ENCODE peak calls at places on chromosome 5, in seven cellular contexts. M is mucosa of descending colon; W is CD4-positive, alpha-beta T cell; Y is RWPE2; R is heart left ventricle; G is B cell; K is GM20000. X is an unnamed sample.

GRCh38 chr5:56279979-56280378 is 46.8 kb upstream of the ANKRD55 start:
- DNase-seq in M (no peak), K (no peak), W (no peak), R (no peak), Y (no peak), G (no peak), X (no peak)

GRCh38 chr5:41835625-41836024 is 34.6 kb downstream of the OXCT1 start:
- DNase-seq in G (no peak), M (no peak), R (peak), K (no peak), Y (no peak), W (no peak), X (peak)

GRCh38 chr5:143828710-143829109 is 16.7 kb downstream of the HMHB1 start:
- DNase-seq in K (no peak), G (no peak), R (no peak), M (no peak), Y (no peak), W (no peak), X (peak)

GRCh38 chr5:132883261-132883834 is 9.9 kb downstream of the LEAP2 start:
- DNase-seq in Y (no peak), M (no peak), K (peak), G (peak), W (no peak), R (peak), X (peak)

GRCh38 chr5:99037668-99038067 is 108.9 kb upstream of the CHD1 start:
- DNase-seq in K (no peak), Y (no peak), M (peak), G (peak), R (no peak), W (peak), X (peak)

GRCh38 chr5:62043289-62044274 is 262.4 kb upstream of the KIF2A start:
- DNase-seq in K (no peak), M (no peak), G (no peak), Y (no peak), R (no peak), W (no peak), X (no peak)

GRCh38 chr5:32443145-32443540 is 1.4 kb downstream of the ZFR start:
- DNase-seq in R (no peak), G (no peak), W (peak), K (peak), M (no peak), Y (no peak), X (peak)

GRCh38 chr5:1708592-1709141 is 91.0 kb downstream of the MRPL36 start:
- DNase-seq in G (no peak), M (no peak), Y (no peak), W (no peak), K (no peak), R (no peak), X (no peak)

GRCh38 chr5:44396312-44396711 is 7.1 kb upstream of the FGF10 start:
- DNase-seq in G (no peak), M (no peak), K (no peak), Y (no peak), R (no peak), W (no peak), X (no peak)

GRCh38 chr5:367358-368130 is 46.0 kb downstream of the AHRR start:
- DNase-seq in Y (peak), G (no peak), W (no peak), R (peak), K (no peak), M (no peak), X (no peak)

GRCh38 chr5:76691470-76692273 is 24.3 kb upstream of the F2R start:
- DNase-seq in M (no peak), R (peak), Y (no peak), K (peak), W (no peak), G (no peak), X (no peak)

GRCh38 chr5:73816656-73817420 is 190.8 kb downstream of the ARHGEF28 start:
- DNase-seq in M (no peak), G (no peak), Y (no peak), K (no peak), W (no peak), R (no peak), X (no peak)

GRCh38 chr5:136516617-136517016 is 151.3 kb upstream of the TRPC7 start:
- DNase-seq in K (no peak), M (no peak), G (no peak), Y (no peak), R (no peak), W (no peak), X (no peak)

GRCh38 chr5:56951131-56951945 is 585 bp downstream of the MIER3 start:
- DNase-seq in K (peak), M (peak), Y (no peak), W (no peak), G (peak), R (peak), X (peak)

GRCh38 chr5:132458651-132459030 is 31.9 kb downstream of the IRF1 start:
- DNase-seq in Y (no peak), K (no peak), W (no peak), M (no peak), G (no peak), R (no peak), X (no peak)

GRCh38 chr5:14958196-14958595 is 86.6 kb upstream of the ANKH start:
- DNase-seq in M (no peak), R (no peak), W (no peak), G (no peak), K (no peak), Y (no peak), X (no peak)

GRCh38 chr5:127038550-127038949 is 8.2 kb upstream of the MARCHF3 start:
- DNase-seq in R (no peak), G (no peak), Y (no peak), K (no peak), M (no peak), W (no peak), X (no peak)

GRCh38 chr5:135714126-135714894 is 120.2 kb upstream of the SLC25A48 start:
- DNase-seq in G (no peak), K (no peak), Y (no peak), R (no peak), M (no peak), W (no peak), X (no peak)

GRCh38 chr5:180118391-180118791 is 46.8 kb upstream of the RNF130 start:
- DNase-seq in G (no peak), M (peak), Y (no peak), W (no peak), R (no peak), K (no peak), X (no peak)

GRCh38 chr5:180117378-180117725 is 45.8 kb upstream of the RNF130 start:
- DNase-seq in W (no peak), R (no peak), Y (no peak), M (no peak), K (no peak), G (no peak), X (no peak)

GRCh38 chr5:180116077-180116375 is 44.5 kb upstream of the RNF130 start:
- DNase-seq in Y (no peak), R (no peak), M (peak), K (no peak), G (no peak), W (no peak), X (no peak)

GRCh38 chr5:180115326-180116076 is 43.9 kb upstream of the RNF130 start:
- DNase-seq in W (no peak), G (no peak), R (no peak), M (peak), K (no peak), Y (no peak), X (no peak)

DNA sequence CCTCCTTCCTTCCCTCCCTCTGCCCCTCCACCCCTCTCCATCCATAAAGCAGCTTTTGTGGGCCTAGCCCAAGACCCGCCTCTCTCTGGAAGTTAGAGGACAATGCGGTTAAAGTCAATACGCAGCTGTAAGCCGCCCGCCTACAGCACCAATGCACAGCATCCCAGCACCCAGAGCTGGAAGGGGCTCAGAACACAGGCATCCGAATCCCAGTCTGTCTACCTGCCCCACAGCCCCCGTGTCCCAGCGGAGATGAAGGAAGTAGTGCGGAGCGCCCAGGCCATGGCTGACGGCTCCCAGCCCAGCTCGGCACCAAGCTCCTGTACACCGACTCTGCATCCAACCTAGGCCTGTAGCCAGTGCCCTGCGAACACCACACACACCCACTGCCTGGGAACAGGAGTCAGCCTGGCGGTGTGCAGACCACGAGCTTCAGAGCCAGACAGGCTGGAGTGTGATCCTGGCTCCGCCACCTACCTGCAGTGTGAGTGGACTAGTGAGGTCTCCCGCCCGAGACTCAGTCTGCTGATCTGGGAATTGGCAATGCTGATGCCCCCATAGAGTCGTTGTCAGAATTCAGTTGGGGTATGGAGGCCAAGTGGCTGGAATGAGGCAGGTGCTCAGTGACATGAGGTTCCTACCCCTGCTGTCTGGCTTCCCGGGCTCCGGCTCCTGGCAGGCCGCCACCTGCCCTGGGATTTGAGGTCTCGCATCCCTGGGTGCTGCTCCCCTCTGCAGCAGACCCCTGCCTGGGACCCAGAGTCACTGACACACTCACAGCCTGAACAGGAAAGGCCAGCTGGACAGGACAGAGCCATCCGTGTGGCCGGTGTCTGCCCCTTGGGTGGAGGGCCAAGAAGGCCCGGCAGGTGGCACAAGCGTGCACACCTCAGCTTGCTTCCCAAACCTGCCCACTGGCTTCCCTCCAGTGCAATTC is 45.1 kb upstream of the RNF130 start:
- DNase-seq in M (peak), R (no peak), K (no peak), G (no peak), W (no peak), Y (peak), X (no peak)
- TF ChIP-seq CTCF in M (no peak), R (no peak), K (no peak), G (no peak), W (no peak), Y (peak), X (no peak)

DNA sequence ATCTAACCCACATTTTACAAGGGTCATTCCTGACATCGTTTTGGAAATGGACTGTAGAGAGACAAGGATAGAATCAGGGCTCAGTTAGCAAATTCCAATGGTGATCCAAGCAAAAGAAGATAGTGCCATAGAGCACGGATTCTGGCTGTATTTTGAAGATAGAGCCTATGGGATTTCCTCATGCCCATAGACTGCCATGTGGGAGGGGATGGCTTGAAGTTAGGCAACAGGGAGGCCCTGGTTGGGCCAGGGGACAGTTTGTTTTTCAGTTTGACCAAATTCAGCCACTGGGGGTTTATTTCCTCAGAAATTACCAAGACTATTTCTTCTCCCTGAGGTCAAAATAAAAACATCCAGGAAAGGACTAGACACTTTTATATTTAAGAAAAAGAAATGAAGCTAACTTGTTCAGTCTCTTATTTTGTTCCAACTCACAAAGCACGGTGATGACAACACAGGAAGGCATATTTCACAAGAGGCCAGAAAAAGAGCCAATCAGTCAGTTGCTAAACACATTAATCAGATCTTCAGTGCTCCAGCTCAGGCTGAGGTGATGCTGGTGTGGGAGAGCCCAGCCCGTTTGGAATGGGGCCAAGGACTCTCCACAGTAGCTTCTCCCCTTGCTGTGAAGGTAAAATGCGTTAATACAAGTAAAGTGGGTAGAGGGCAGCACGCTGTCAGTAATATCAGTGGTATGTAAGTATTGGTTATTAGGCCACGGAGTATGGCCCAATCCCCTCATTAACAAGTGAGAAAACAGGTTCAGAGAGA is 4.4 kb upstream of the DCTN4 start:
- DNase-seq in R (peak), W (no peak), K (no peak), G (no peak), Y (peak), M (no peak), X (no peak)
- TF ChIP-seq CTCF in R (no peak), W (no peak), K (no peak), G (no peak), Y (peak), M (no peak), X (no peak)

GRCh38 chr5:9282211-9282610 is 263.7 kb downstream of the SEMA5A start:
- DNase-seq in Y (no peak), W (no peak), G (no peak), R (no peak), K (no peak), M (no peak), X (no peak)

GRCh38 chr5:9283021-9283420 is 262.9 kb downstream of the SEMA5A start:
- DNase-seq in M (no peak), R (no peak), W (no peak), Y (no peak), G (no peak), K (no peak), X (no peak)

GRCh38 chr5:9284272-9284671 is 261.6 kb downstream of the SEMA5A start:
- DNase-seq in K (no peak), W (no peak), M (no peak), R (no peak), Y (no peak), G (no peak), X (no peak)

GRCh38 chr5:9284781-9285307 is 261.0 kb downstream of the SEMA5A start:
- DNase-seq in R (peak), G (no peak), M (no peak), Y (no peak), W (no peak), K (no peak), X (no peak)

GRCh38 chr5:9283473-9283872 is 262.4 kb downstream of the SEMA5A start:
- DNase-seq in Y (no peak), K (no peak), R (no peak), G (no peak), M (no peak), W (no peak), X (no peak)
- TF ChIP-seq CTCF in Y (no peak), K (no peak), R (no peak), G (no peak), M (no peak), W (no peak), X (no peak)

GRCh38 chr5:148306446-148306845 is 5.8 kb upstream of the SPINK7 start:
- DNase-seq in R (no peak), K (no peak), G (no peak), Y (no peak), W (no peak), M (no peak), X (no peak)
- TF ChIP-seq CTCF in R (no peak), K (no peak), G (no peak), Y (peak), W (no peak), M (no peak), X (no peak)

GRCh38 chr5:63960646-63961045 is 1.6 kb downstream of the HTR1A start:
- DNase-seq in G (no peak), W (no peak), K (no peak), M (no peak), Y (no peak), R (no peak), X (no peak)
- TF ChIP-seq CTCF in G (no peak), W (no peak), K (no peak), M (no peak), Y (no peak), R (no peak), X (no peak)

DNA sequence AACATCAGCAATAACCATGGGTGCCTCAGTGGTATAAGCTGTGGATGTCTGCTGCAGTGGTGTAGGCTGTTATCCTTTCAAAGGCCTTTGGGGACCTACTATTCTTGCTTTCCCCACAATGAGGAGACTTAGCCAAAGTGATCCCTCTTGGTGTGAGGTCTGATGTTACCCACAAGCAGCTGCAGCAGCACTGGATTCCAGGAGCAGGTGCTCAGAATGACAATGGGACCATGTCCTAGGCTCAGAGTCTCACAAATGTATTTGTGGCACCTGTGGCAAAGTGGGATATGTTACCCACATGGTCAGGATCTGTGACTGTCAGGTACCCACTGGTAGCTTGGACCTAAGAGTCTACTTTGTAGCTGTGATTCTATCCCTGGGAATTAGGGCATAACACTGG is 70.4 kb downstream of the RNF130 start:
- DNase-seq in Y (no peak), M (no peak), K (no peak), R (no peak), G (no peak), W (no peak), X (no peak)
- TF ChIP-seq CTCF in Y (no peak), M (no peak), K (no peak), R (no peak), G (no peak), W (no peak), X (no peak)